ENCODE peak calls at places on chromosomes 12 and 14, in five cellular contexts. V is right cardiac atrium, B is IMR-90, W is suprapubic skin, N is left lung. X is an unnamed sample. For H3K4me1, the result is how much of the 10 kb centered on the place peaks cover.

GRCh38 chr12:3107071-3107583 is 29.9 kb downstream of the TSPAN9 start:
- DNase-seq in B (peak), W (no peak), V (no peak), N (no peak), X (no peak)

GRCh38 chr12:39426636-39427245 is 16.2 kb downstream of the KIF21A start:
- DNase-seq in N (no peak), V (no peak), W (no peak), B (no peak), X (no peak)

GRCh38 chr12:91681751-91682150 is 463.9 kb downstream of the BTG1 start:
- DNase-seq in N (no peak), W (no peak), V (no peak), B (no peak), X (no peak)

GRCh38 chr12:29317556-29318363 is 63.2 kb downstream of the ERGIC2 start:
- DNase-seq in V (peak), W (no peak), N (no peak), B (peak), X (peak)

GRCh38 chr14:93207468-93208308 is 632 bp downstream of the UBR7 start:
- DNase-seq in W (no peak), V (peak), B (peak), N (no peak), X (peak)

GRCh38 chr12:126069549-126070165 is 1004.4 kb downstream of the AACS start:
- DNase-seq in W (no peak), V (no peak), N (no peak), B (peak), X (peak)

GRCh38 chr12:66533767-66534166 is 145.1 kb downstream of the GRIP1 start:
- DNase-seq in V (no peak), W (no peak), B (no peak), N (no peak), X (no peak)

GRCh38 chr14:81453166-81453766 is 53.1 kb upstream of the STON2 start:
- DNase-seq in V (no peak), N (no peak), W (peak), B (peak), X (peak)

GRCh38 chr14:106883218-106883692 is 1356.9 kb downstream of the TMEM121 start:
- DNase-seq in W (no peak), N (peak), B (no peak), V (peak), X (no peak)

GRCh38 chr14:34064349-34064748 is 113.5 kb upstream of the EGLN3 start:
- DNase-seq in N (no peak), V (peak), W (peak), B (peak), X (peak)

GRCh38 chr14:20757963-20758362 is 10.2 kb upstream of the EDDM3B start:
- DNase-seq in B (no peak), V (no peak), N (no peak), W (no peak), X (no peak)

GRCh38 chr12:20865873-20866272 is 55.4 kb downstream of the SLCO1B3 start:
- DNase-seq in W (no peak), V (no peak), B (no peak), N (no peak), X (no peak)

GRCh38 chr12:32201096-32201495 is 94.4 kb downstream of the BICD1 start:
- DNase-seq in N (no peak), V (no peak), W (no peak), B (no peak), X (no peak)

DNA sequence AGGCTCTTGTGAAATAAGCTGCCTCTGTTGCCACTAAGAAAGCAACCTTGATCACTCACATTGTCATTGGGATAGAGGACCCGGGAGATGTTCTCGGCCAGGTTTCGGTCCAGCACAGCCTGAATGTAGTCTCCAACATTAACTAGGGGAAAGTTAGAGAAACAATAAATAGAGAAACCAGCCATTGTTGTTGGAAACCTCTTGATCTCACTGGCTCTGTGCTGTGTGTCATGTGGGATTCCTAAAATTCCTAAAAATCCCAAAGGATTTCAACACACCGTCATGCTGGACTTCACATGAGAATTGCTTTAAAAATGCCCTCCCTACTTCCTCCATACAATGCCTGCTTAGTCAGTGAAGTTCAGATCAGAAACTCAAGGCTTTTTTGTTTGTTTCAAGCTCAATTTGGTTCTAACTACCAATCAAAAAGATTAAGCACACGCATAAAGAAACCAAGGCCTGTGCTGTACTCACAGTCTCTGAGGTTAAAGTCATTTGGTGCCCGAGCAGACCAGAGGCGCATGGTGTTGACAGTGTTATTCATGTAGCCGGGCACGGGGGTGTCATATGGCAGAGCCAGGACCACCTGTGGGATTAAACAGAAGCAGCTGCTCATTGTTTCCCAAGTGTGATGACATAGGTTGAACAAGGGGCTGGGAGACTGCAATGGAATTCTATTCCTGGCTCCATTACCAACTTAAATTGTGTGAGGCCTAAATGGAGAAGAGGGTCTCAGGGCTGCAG is 23.6 kb downstream of the PYGL start:
- DNase-seq in N (no peak), V (no peak), W (no peak), B (peak), X (no peak)
- H3K27ac ChIP-seq in N (no peak), V (no peak), W (no peak), B (peak), X (no peak)

DNA sequence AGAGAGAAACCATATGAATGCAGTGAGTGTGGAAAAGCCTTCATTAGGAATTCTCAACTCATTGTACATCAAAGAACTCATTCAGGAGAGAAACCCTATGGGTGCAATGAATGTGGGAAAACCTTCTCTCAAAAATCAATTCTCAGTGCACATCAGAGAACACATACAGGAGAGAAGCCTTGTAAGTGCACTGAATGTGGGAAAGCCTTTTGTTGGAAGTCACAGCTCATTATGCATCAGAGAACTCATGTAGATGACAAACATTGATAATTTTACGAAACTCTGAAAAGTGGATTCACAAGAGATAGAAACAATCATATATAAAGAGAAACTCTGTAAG is 22.9 kb downstream of the ZNF268 start:
- DNase-seq in V (no peak), B (no peak), W (no peak), N (no peak), X (no peak)
- H3K4me3 ChIP-seq in V (peak), B (no peak), W (no peak), N (no peak), X (no peak)

GRCh38 chr12:113991224-113992044 is 25.3 kb upstream of the RBM19 start:
- DNase-seq in V (no peak), N (no peak), W (no peak), B (no peak), X (no peak)
- H3K4me1 ChIP-seq in V (under half), N (under half), W (under half), B (under half), X (under half)

GRCh38 chr12:68772714-68773113 is 26.7 kb downstream of the SLC35E3 start:
- DNase-seq in N (no peak), B (no peak), W (no peak), V (no peak), X (no peak)

GRCh38 chr12:68767191-68767590 is 21.2 kb downstream of the SLC35E3 start:
- DNase-seq in B (no peak), N (no peak), V (no peak), W (no peak), X (no peak)

GRCh38 chr12:68768431-68768934 is 22.5 kb downstream of the SLC35E3 start:
- DNase-seq in B (peak), W (no peak), N (no peak), V (no peak), X (no peak)

GRCh38 chr12:68771223-68771925 is 25.4 kb downstream of the SLC35E3 start:
- DNase-seq in V (no peak), N (no peak), W (no peak), B (no peak), X (no peak)

DNA sequence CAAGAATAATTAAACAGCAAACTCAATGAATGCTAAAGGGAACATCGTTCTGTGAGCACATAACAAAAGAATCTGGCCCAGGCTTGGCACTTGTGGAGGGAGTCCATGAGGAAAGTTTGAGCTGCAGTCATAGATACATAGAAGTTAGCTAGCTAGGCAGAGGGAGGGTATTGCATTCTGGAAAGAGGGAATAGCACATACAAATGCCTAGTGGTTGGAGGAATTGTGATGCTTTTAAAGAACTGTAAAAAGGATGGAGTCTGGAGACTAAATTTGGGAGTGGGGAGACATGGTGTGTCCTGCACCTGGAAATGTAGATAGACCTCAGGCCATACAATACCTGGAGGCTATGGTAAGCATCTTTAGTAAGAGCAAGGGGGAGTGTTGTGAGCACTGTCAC is 24.0 kb downstream of the SLC35E3 start:
- DNase-seq in W (no peak), V (no peak), N (no peak), B (no peak), X (no peak)
- H3K27ac ChIP-seq in W (no peak), V (no peak), N (no peak), B (no peak), X (no peak)

GRCh38 chr14:35535794-35536112 is 1.8 kb downstream of the INSM2 start:
- DNase-seq in V (no peak), W (no peak), B (no peak), N (no peak), X (no peak)
- H3K4me3 ChIP-seq in V (no peak), W (peak), B (no peak), N (no peak), X (no peak)